ENCODE peak calls at places on chromosome 7, in nine cellular contexts. J is memory B cell; O is psoas muscle; S is activated naive CD8-positive, alpha-beta T cell treated with anti-CD3 and anti-CD28 coated beads, Interleukin-2, amount 50 U/mL, for 24 hours; H is WTC11; P is renal cortical epithelial cell; B is hypothalamus; N is progenitor cell of endocrine pancreas; Y is stimulated activated naive CD8-positive, alpha-beta T cell treated with anti-CD3 and anti-CD28 coated beads, Interleukin-15, Interleukin-2, amounts not matched to agents 100 U/mL and 50 U/mL, for 24 hours. E is an unnamed sample.

GRCh38 chr7:15625456-15625855 is 61.0 kb downstream of the MEOX2 start:
- DNase-seq in J (no peak), O (no peak), S (no peak), H (no peak), P (no peak), B (no peak), N (no peak), Y (no peak), E (no peak)

GRCh38 chr7:91852263-91852741 is 28.2 kb downstream of the MTERF1 start:
- DNase-seq in J (no peak), O (no peak), S (no peak), H (no peak), P (peak), B (no peak), N (no peak), Y (no peak), E (no peak)

GRCh38 chr7:36091571-36092176 is 61.4 kb upstream of the EEPD1 start:
- DNase-seq in J (no peak), O (no peak), S (no peak), H (no peak), P (no peak), B (no peak), N (no peak), Y (no peak), E (no peak)

GRCh38 chr7:87878208-87878735 is 2.0 kb downstream of the DBF4 start:
- DNase-seq in J (no peak), O (no peak), S (no peak), H (no peak), P (no peak), B (no peak), N (no peak), Y (no peak), E (no peak)

GRCh38 chr7:44735403-44736165 is 13.1 kb upstream of the ZMIZ2 start:
- DNase-seq in J (no peak), O (no peak), S (peak), H (no peak), P (peak), B (no peak), N (no peak), Y (peak), E (no peak)

GRCh38 chr7:7554647-7555575 is 11.8 kb upstream of the MIOS start:
- DNase-seq in J (no peak), O (peak), S (no peak), H (no peak), P (peak), B (no peak), N (no peak), Y (no peak), E (no peak)

GRCh38 chr7:99622596-99622995 is 5.8 kb downstream of the ZSCAN25 start:
- DNase-seq in J (no peak), O (no peak), S (no peak), H (no peak), P (no peak), B (no peak), N (no peak), Y (peak), E (no peak)

GRCh38 chr7:16962986-16963385 is 81.2 kb upstream of the AGR3 start:
- DNase-seq in J (no peak), O (no peak), S (no peak), H (no peak), P (no peak), B (no peak), N (no peak), Y (no peak), E (no peak)

GRCh38 chr7:6618621-6619020 is 3.2 kb downstream of the ZNF853 start:
- DNase-seq in J (no peak), O (no peak), S (no peak), H (no peak), P (no peak), B (no peak), N (no peak), Y (no peak), E (no peak)

GRCh38 chr7:34075543-34075942 is 170.2 kb downstream of the BMPER start:
- DNase-seq in J (no peak), O (no peak), S (no peak), H (no peak), P (no peak), B (no peak), N (no peak), Y (no peak), E (no peak)

GRCh38 chr7:15084368-15084767 is 181.8 kb upstream of the DGKB start:
- DNase-seq in J (no peak), O (no peak), S (no peak), H (no peak), P (no peak), B (no peak), N (no peak), Y (no peak), E (no peak)

GRCh38 chr7:112462236-112462635 is 12.0 kb downstream of the IFRD1 start:
- DNase-seq in J (no peak), O (no peak), S (no peak), H (no peak), P (peak), B (no peak), N (no peak), Y (no peak), E (no peak)

GRCh38 chr7:28239823-28240204 is 59.2 kb upstream of the JAZF1 start:
- DNase-seq in J (no peak), O (no peak), S (peak), H (no peak), P (no peak), B (no peak), N (no peak), Y (no peak), E (no peak)

GRCh38 chr7:147509859-147510542 is 1080.6 kb upstream of the C7orf33 start:
- DNase-seq in J (no peak), O (no peak), S (no peak), H (no peak), P (no peak), B (no peak), N (no peak), Y (no peak), E (no peak)

GRCh38 chr7:159036916-159037605 is 107.6 kb downstream of the VIPR2 start:
- DNase-seq in J (no peak), O (no peak), S (no peak), H (no peak), P (no peak), B (no peak), N (no peak), Y (no peak), E (no peak)

GRCh38 chr7:105354383-105354782 is 34.3 kb downstream of the SRPK2 start:
- DNase-seq in J (no peak), O (no peak), S (no peak), H (no peak), P (peak), B (no peak), N (no peak), Y (no peak), E (no peak)

GRCh38 chr7:137840183-137840779 is 6.5 kb downstream of the DGKI start:
- DNase-seq in J (no peak), O (no peak), S (no peak), H (no peak), P (no peak), B (no peak), N (no peak), Y (no peak), E (no peak)

GRCh38 chr7:29327455-29327854 is 132.9 kb downstream of the CHN2 start:
- DNase-seq in J (no peak), O (no peak), S (no peak), H (no peak), P (no peak), B (no peak), N (no peak), Y (no peak), E (no peak)

GRCh38 chr7:47185193-47185592 is 396.7 kb downstream of the TNS3 start:
- DNase-seq in J (no peak), O (no peak), S (no peak), H (no peak), P (no peak), B (no peak), N (no peak), Y (no peak), E (no peak)

GRCh38 chr7:111210043-111210442 is 119.1 kb downstream of the LRRN3 start:
- DNase-seq in J (no peak), O (no peak), S (no peak), H (no peak), P (no peak), B (no peak), N (no peak), Y (no peak), E (no peak)

GRCh38 chr7:82247814-82248433 is 195.7 kb downstream of the CACNA2D1 start:
- DNase-seq in J (no peak), O (no peak), S (no peak), H (no peak), P (peak), B (no peak), N (no peak), Y (no peak), E (no peak)

GRCh38 chr7:144090667-144091066 is 4.6 kb downstream of the OR2A12 start:
- DNase-seq in J (no peak), O (no peak), S (no peak), H (no peak), P (no peak), B (no peak), N (no peak), Y (no peak), E (no peak)